ENCODE peak calls at places on chromosome 1, in eight cellular contexts. O is stimulated activated CD4-positive, alpha-beta T cell treated with anti-CD3 and anti-CD28 coated beads, Interleukin-4, amount 100 ng/mL, for 48 hours; Z is PC-9; C is T-helper 1 cell; A is NCI-H1105 treated with DMSO at 0.1 percent for 48 hours; J is HTR-8/SVneo; D is naive thymus-derived CD4-positive, alpha-beta T cell; V is BJ. B is an unnamed sample.

GRCh38 chr1:198018529-198018928 is 101.4 kb downstream of the LHX9 start:
- DNase-seq in O (no peak), Z (peak; percentile 76), C (no peak), A (peak; percentile 19), J (peak; percentile 72), D (no peak), V (peak; percentile 88), B (peak; percentile 99)

GRCh38 chr1:92536593-92537332 is 50.0 kb upstream of the GFI1 start:
- DNase-seq in O (no peak), Z (no peak), C (no peak), A (no peak), J (no peak), D (peak; percentile 80), V (no peak), B (peak; percentile 32)

GRCh38 chr1:241156231-241156965 is 200.6 kb downstream of the RGS7 start:
- DNase-seq in O (no peak), Z (no peak), C (no peak), A (no peak), J (peak; percentile 62), D (no peak), V (peak; percentile 4), B (no peak)

GRCh38 chr1:8517579-8518489 is 199.9 kb downstream of the SLC45A1 start:
- DNase-seq in O (no peak), Z (no peak), C (no peak), A (no peak), J (no peak), D (peak; percentile 30), V (no peak), B (peak; percentile 55)

GRCh38 chr1:87208936-87209335 is 119.7 kb upstream of the LMO4 start:
- DNase-seq in O (no peak), Z (no peak), C (no peak), A (no peak), J (no peak), D (no peak), V (no peak), B (no peak)

GRCh38 chr1:169507413-169507812 is 21.7 kb upstream of the SLC19A2 start:
- DNase-seq in O (no peak), Z (no peak), C (no peak), A (no peak), J (no peak), D (no peak), V (no peak), B (no peak)

GRCh38 chr1:230335861-230336549 is 90.1 kb downstream of the PGBD5 start:
- DNase-seq in O (no peak), Z (no peak), C (no peak), A (no peak), J (no peak), D (no peak), V (no peak), B (no peak)

GRCh38 chr1:156423422-156424352 is 54.7 kb downstream of the RHBG start:
- DNase-seq in O (no peak), Z (no peak), C (no peak), A (no peak), J (no peak), D (no peak), V (no peak), B (no peak)

GRCh38 chr1:117686907-117687306 is 81.1 kb downstream of the TENT5C start:
- DNase-seq in O (no peak), Z (peak; percentile 40), C (no peak), A (no peak), J (peak; percentile 26), D (no peak), V (peak; percentile 33), B (peak; percentile 20)

GRCh38 chr1:72281144-72281543 is 1.2 kb downstream of the NEGR1 start:
- DNase-seq in O (no peak), Z (no peak), C (no peak), A (no peak), J (no peak), D (no peak), V (no peak), B (peak; percentile 3)

GRCh38 chr1:180627411-180627810 is 4.4 kb upstream of the XPR1 start:
- DNase-seq in O (no peak), Z (no peak), C (no peak), A (no peak), J (no peak), D (no peak), V (no peak), B (peak; percentile 21)

GRCh38 chr1:94022471-94023189 is 98.3 kb downstream of the ABCA4 start:
- DNase-seq in O (no peak), Z (peak; percentile 64), C (no peak), A (no peak), J (no peak), D (no peak), V (peak; percentile 64), B (peak; percentile 80)

GRCh38 chr1:54095543-54096286 is 42.3 kb downstream of the TCEANC2 start:
- DNase-seq in O (no peak), Z (no peak), C (no peak), A (no peak), J (no peak), D (no peak), V (no peak), B (no peak)

GRCh38 chr1:244970236-244970652 is 105.9 kb upstream of the HNRNPU start:
- DNase-seq in O (peak; percentile 67), Z (peak; percentile 81), C (no peak), A (peak; percentile 77), J (peak; percentile 71), D (no peak), V (no peak), B (peak; percentile 61)

GRCh38 chr1:145855426-145855948 is 3.4 kb downstream of the PIAS3 start:
- DNase-seq in O (no peak), Z (no peak), C (no peak), A (no peak), J (no peak), D (no peak), V (no peak), B (no peak)

GRCh38 chr1:6181347-6181770 is 1.2 kb upstream of the CHD5 start:
- DNase-seq in O (no peak), Z (no peak), C (no peak), A (no peak), J (no peak), D (no peak), V (no peak), B (no peak)

GRCh38 chr1:240766831-240767230 is 154.9 kb upstream of the GREM2 start:
- DNase-seq in O (no peak), Z (peak; percentile 2), C (no peak), A (no peak), J (no peak), D (no peak), V (no peak), B (peak; percentile 76)

GRCh38 chr1:226112626-226113025 is 50.1 kb downstream of the H3-3A start:
- DNase-seq in O (no peak), Z (no peak), C (no peak), A (no peak), J (no peak), D (no peak), V (no peak), B (no peak)

GRCh38 chr1:52032124-52032784 is 1.4 kb downstream of the KTI12 start:
- DNase-seq in O (no peak), Z (no peak), C (no peak), A (no peak), J (no peak), D (no peak), V (no peak), B (no peak)

GRCh38 chr1:241391926-241392710 is 35.1 kb upstream of the RGS7 start:
- DNase-seq in O (no peak), Z (no peak), C (no peak), A (no peak), J (no peak), D (no peak), V (no peak), B (no peak)

GRCh38 chr1:225921734-225922709 is 2.0 kb downstream of the PYCR2 start:
- DNase-seq in O (no peak), Z (peak; percentile 87), C (no peak), A (peak; percentile 90), J (no peak), D (no peak), V (no peak), B (no peak)

GRCh38 chr1:56972971-56973370 is 7.2 kb upstream of the C8B start:
- DNase-seq in O (no peak), Z (no peak), C (no peak), A (no peak), J (no peak), D (no peak), V (no peak), B (no peak)

GRCh38 chr1:22662318-22662717 is 9.3 kb downstream of the C1QB start:
- DNase-seq in O (no peak), Z (no peak), C (no peak), A (peak; percentile 10), J (peak; percentile 15), D (no peak), V (no peak), B (peak; percentile 20)

GRCh38 chr1:69121708-69122107 is 446.0 kb upstream of the LRRC7 start:
- DNase-seq in O (no peak), Z (no peak), C (no peak), A (no peak), J (no peak), D (no peak), V (no peak), B (no peak)

GRCh38 chr1:107530543-107530942 is 389.7 kb downstream of the NTNG1 start:
- DNase-seq in O (no peak), Z (no peak), C (no peak), A (no peak), J (no peak), D (no peak), V (peak; percentile 12), B (peak; percentile 13)

GRCh38 chr1:32246888-32247273 is at the start of gene FAM167B:
- DNase-seq in O (no peak), Z (peak; percentile 6), C (no peak), A (no peak), J (peak; percentile 53), D (no peak), V (peak; percentile 84), B (peak; percentile 70)

GRCh38 chr1:109151146-109151545 is 37.2 kb downstream of the ELAPOR1 start:
- DNase-seq in O (no peak), Z (peak; percentile 36), C (no peak), A (no peak), J (peak; percentile 21), D (no peak), V (no peak), B (peak; percentile 26)

GRCh38 chr1:214660900-214661299 is 57.9 kb downstream of the CENPF start:
- DNase-seq in O (no peak), Z (no peak), C (no peak), A (peak; percentile 17), J (no peak), D (peak; percentile 19), V (peak; percentile 37), B (peak; percentile 71)

GRCh38 chr1:184101571-184101970 is 50.0 kb downstream of the TSEN15 start:
- DNase-seq in O (no peak), Z (no peak), C (no peak), A (no peak), J (no peak), D (no peak), V (no peak), B (no peak)

GRCh38 chr1:116415200-116415698 is 42.2 kb downstream of the ATP1A1 start:
- DNase-seq in O (no peak), Z (no peak), C (no peak), A (no peak), J (no peak), D (no peak), V (no peak), B (no peak)

GRCh38 chr1:26994020-26994745 is 691 bp downstream of the TRNP1 start:
- DNase-seq in O (no peak), Z (no peak), C (no peak), A (peak; percentile 46), J (no peak), D (no peak), V (no peak), B (no peak)

GRCh38 chr1:99590578-99591209 is 55.2 kb upstream of the PALMD start:
- DNase-seq in O (no peak), Z (no peak), C (no peak), A (peak; percentile 51), J (peak; percentile 19), D (no peak), V (peak; percentile 45), B (peak; percentile 77)

GRCh38 chr1:223845810-223846667 is at the start of gene TP53BP2:
- DNase-seq in O (peak; percentile 79), Z (peak; percentile 97), C (peak; percentile 79), A (peak; percentile 88), J (peak; percentile 90), D (peak; percentile 87), V (no peak), B (peak; percentile 77)

GRCh38 chr1:202010042-202011015 is at the start of gene ELF3:
- DNase-seq in O (no peak), Z (peak; percentile 97), C (no peak), A (peak; percentile 14), J (peak; percentile 68), D (no peak), V (no peak), B (no peak)